ENCODE peak calls at places on chromosomes 13 and 19, in four cellular contexts. G is lower leg skin, K is activated T-cell treated with anti-CD3 and anti-CD28 coated beads for 1 hour, S is A673. D is an unnamed sample.
A peak's percentile ranks its signal among the peaks of the same experiment; 100 is the strongest.

GRCh38 chr13:27704681-27705080 is 83.0 kb downstream of the POLR1D start:
- DNase-seq in G (no peak), S (no peak), K (no peak), D (no peak)

GRCh38 chr13:72255908-72256307 is 388.9 kb upstream of the DACH1 start:
- DNase-seq in S (peak; percentile 35), G (no peak), K (no peak), D (no peak)

GRCh38 chr13:67224148-67224846 is 5.8 kb downstream of the PCDH9 start:
- DNase-seq in S (peak; percentile 81), K (peak; percentile 16), G (peak; percentile 91), D (peak; percentile 9)

GRCh38 chr13:40597735-40598365 is 68.6 kb downstream of the FOXO1 start:
- DNase-seq in K (no peak), G (no peak), S (no peak), D (no peak)

GRCh38 chr13:49791753-49792549 is 531 bp downstream of the KPNA3 start:
- DNase-seq in K (peak; percentile 18), S (peak; percentile 62), G (peak; percentile 88), D (peak; percentile 22)

GRCh38 chr19:21117041-21117907 is 24.6 kb upstream of the ZNF431 start:
- DNase-seq in G (no peak), S (no peak), K (no peak), D (no peak)

GRCh38 chr13:62129000-62129551 is 713.4 kb upstream of the PCDH20 start:
- DNase-seq in G (no peak), S (no peak), K (no peak), D (no peak)

GRCh38 chr19:46603752-46604241 is 2.7 kb downstream of the CALM3 start:
- DNase-seq in S (no peak), G (peak; percentile 81), K (no peak), D (no peak)

GRCh38 chr19:11196406-11197287 is 698 bp downstream of the KANK2 start:
- DNase-seq in G (no peak), S (peak; percentile 39), K (no peak), D (no peak)

GRCh38 chr19:41872775-41873647 is 4.1 kb upstream of the CD79A start:
- DNase-seq in S (peak; percentile 81), K (peak; percentile 63), G (no peak), D (peak; percentile 45)